ENCODE peak calls at places on chromosomes 7 and 10, in four cellular contexts. One of them, this sample, is unnamed.

GRCh38 chr10:122688293-122688989 is 11.2 kb downstream of the C10orf120 start:
- DNase-seq in heart right ventricle: no peak
- DNase-seq in HepG2: no peak
- DNase-seq in GM23248: peak; percentile 19
- DNase-seq in this sample: no peak

GRCh38 chr7:112267944-112268691 is 61.6 kb downstream of the ZNF277 start:
- DNase-seq in HepG2: no peak
- DNase-seq in heart right ventricle: no peak
- DNase-seq in GM23248: no peak
- DNase-seq in this sample: no peak

GRCh38 chr10:95788830-95789229 is 32.9 kb downstream of the ENTPD1 start:
- DNase-seq in heart right ventricle: no peak
- DNase-seq in HepG2: no peak
- DNase-seq in GM23248: peak; percentile 65
- DNase-seq in this sample: no peak

GRCh38 chr10:93954299-93954698 is 39.4 kb upstream of the PLCE1 start:
- DNase-seq in GM23248: no peak
- DNase-seq in HepG2: no peak
- DNase-seq in heart right ventricle: no peak
- DNase-seq in this sample: no peak

GRCh38 chr7:156999611-157000046 is 10.8 kb downstream of the MNX1 start:
- DNase-seq in GM23248: no peak
- DNase-seq in HepG2: no peak
- DNase-seq in heart right ventricle: no peak
- DNase-seq in this sample: no peak

GRCh38 chr10:103739039-103739764 is 116.2 kb downstream of the SH3PXD2A start:
- DNase-seq in HepG2: no peak
- DNase-seq in GM23248: peak; percentile 95
- DNase-seq in heart right ventricle: no peak
- DNase-seq in this sample: no peak

GRCh38 chr7:86768967-86769760 is 125.5 kb downstream of the GRM3 start:
- DNase-seq in heart right ventricle: no peak
- DNase-seq in HepG2: no peak
- DNase-seq in GM23248: no peak
- DNase-seq in this sample: no peak

GRCh38 chr10:129334326-129334725 is 132.7 kb upstream of the MGMT start:
- DNase-seq in HepG2: no peak
- DNase-seq in GM23248: no peak
- DNase-seq in heart right ventricle: no peak
- DNase-seq in this sample: no peak

GRCh38 chr10:133457100-133457841 is 3.5 kb downstream of the SCART1 start:
- DNase-seq in heart right ventricle: no peak
- DNase-seq in HepG2: no peak
- DNase-seq in GM23248: no peak
- DNase-seq in this sample: no peak

GRCh38 chr7:156544199-156544598 is 96.4 kb upstream of the RNF32 start:
- DNase-seq in heart right ventricle: no peak
- DNase-seq in HepG2: no peak
- DNase-seq in GM23248: no peak
- DNase-seq in this sample: no peak

GRCh38 chr10:5609952-5610616 is 56.3 kb downstream of the ASB13 start:
- DNase-seq in HepG2: no peak
- DNase-seq in heart right ventricle: no peak
- DNase-seq in GM23248: peak; percentile 51
- DNase-seq in this sample: no peak

GRCh38 chr10:62426086-62426485 is 51.9 kb downstream of the ZNF365 start:
- DNase-seq in HepG2: no peak
- DNase-seq in heart right ventricle: no peak
- DNase-seq in GM23248: peak; percentile 62
- DNase-seq in this sample: no peak

GRCh38 chr10:118444016-118444415 is 101.9 kb upstream of the FAM204A start:
- DNase-seq in heart right ventricle: no peak
- DNase-seq in HepG2: no peak
- DNase-seq in GM23248: no peak
- DNase-seq in this sample: no peak

GRCh38 chr10:47164126-47164799 is 135.7 kb upstream of the GDF10 start:
- DNase-seq in heart right ventricle: no peak
- DNase-seq in GM23248: peak; percentile 75
- DNase-seq in HepG2: no peak
- DNase-seq in this sample: no peak

GRCh38 chr7:44976040-44976745 is 2.6 kb downstream of the MYO1G start:
- DNase-seq in heart right ventricle: no peak
- DNase-seq in GM23248: no peak
- DNase-seq in HepG2: no peak
- DNase-seq in this sample: no peak

GRCh38 chr10:48282829-48283228 is 8.3 kb upstream of the FRMPD2 start:
- DNase-seq in heart right ventricle: no peak
- DNase-seq in GM23248: no peak
- DNase-seq in HepG2: no peak
- DNase-seq in this sample: no peak

GRCh38 chr10:76191371-76191770 is 759.9 kb downstream of the LRMDA start:
- DNase-seq in heart right ventricle: no peak
- DNase-seq in HepG2: no peak
- DNase-seq in GM23248: no peak
- DNase-seq in this sample: no peak

GRCh38 chr7:20438665-20439376 is 108.1 kb downstream of the ITGB8 start:
- DNase-seq in heart right ventricle: no peak
- DNase-seq in GM23248: no peak
- DNase-seq in HepG2: no peak
- DNase-seq in this sample: no peak

GRCh38 chr10:21261705-21262285 is 263.7 kb downstream of the SKIDA1 start:
- DNase-seq in GM23248: no peak
- DNase-seq in heart right ventricle: no peak
- DNase-seq in HepG2: no peak
- DNase-seq in this sample: no peak

GRCh38 chr7:96495751-96496216 is 173.9 kb upstream of the SLC25A13 start:
- DNase-seq in GM23248: no peak
- DNase-seq in HepG2: no peak
- DNase-seq in heart right ventricle: no peak
- DNase-seq in this sample: no peak

GRCh38 chr7:91784469-91784868 is 96.0 kb downstream of the MTERF1 start:
- DNase-seq in HepG2: no peak
- DNase-seq in heart right ventricle: no peak
- DNase-seq in GM23248: peak; percentile 86
- DNase-seq in this sample: no peak

GRCh38 chr7:34807548-34808340 is 149.7 kb downstream of the NPSR1 start:
- DNase-seq in HepG2: no peak
- DNase-seq in GM23248: no peak
- DNase-seq in heart right ventricle: no peak
- DNase-seq in this sample: no peak

GRCh38 chr10:71762324-71762723 is 11.0 kb downstream of the VSIR start:
- DNase-seq in GM23248: no peak
- DNase-seq in HepG2: no peak
- DNase-seq in heart right ventricle: no peak
- DNase-seq in this sample: no peak

DNA sequence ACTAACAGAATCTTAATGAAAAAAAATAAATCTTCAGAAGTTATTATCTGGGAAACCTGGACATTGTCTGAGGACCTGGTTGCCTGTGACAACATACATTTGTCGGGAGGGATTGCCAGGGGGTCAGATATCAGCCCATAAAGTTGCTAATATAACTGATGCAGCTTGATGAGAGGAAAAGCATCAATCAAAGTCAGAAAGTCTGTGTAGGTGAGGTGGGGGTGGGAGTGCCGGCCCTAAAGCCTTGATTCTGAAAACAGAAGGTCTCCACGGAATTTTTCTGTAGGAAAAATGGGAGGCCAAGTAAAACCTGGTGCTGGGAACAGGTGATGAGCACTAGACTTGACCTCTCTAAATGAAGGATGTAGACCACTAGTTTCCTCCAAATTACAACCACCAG is 281.8 kb downstream of the FGFR2 start:
- DNase-seq in HepG2: no peak
- DNase-seq in GM23248: no peak
- DNase-seq in heart right ventricle: no peak
- DNase-seq in this sample: no peak
- H3K4me1 ChIP-seq in HepG2: no peaks in the 10 kb centered on the region
- H3K4me1 ChIP-seq in GM23248: no peaks in the 10 kb centered on the region
- H3K4me1 ChIP-seq in heart right ventricle: no peaks in the 10 kb centered on the region
- H3K4me1 ChIP-seq in this sample: peaks cover 14% of the 10 kb centered on the region

GRCh38 chr10:12628964-12629766 is 279.8 kb downstream of the CAMK1D start:
- DNase-seq in heart right ventricle: no peak
- DNase-seq in GM23248: no peak
- DNase-seq in HepG2: no peak
- DNase-seq in this sample: peak; percentile 78
- H3K4me3 ChIP-seq in heart right ventricle: no peak overlapping the region
- H3K4me3 ChIP-seq in GM23248: no peak overlapping the region
- H3K4me3 ChIP-seq in HepG2: no peak overlapping the region
- H3K4me3 ChIP-seq in this sample: peak overlapping the region; percentile 7

DNA sequence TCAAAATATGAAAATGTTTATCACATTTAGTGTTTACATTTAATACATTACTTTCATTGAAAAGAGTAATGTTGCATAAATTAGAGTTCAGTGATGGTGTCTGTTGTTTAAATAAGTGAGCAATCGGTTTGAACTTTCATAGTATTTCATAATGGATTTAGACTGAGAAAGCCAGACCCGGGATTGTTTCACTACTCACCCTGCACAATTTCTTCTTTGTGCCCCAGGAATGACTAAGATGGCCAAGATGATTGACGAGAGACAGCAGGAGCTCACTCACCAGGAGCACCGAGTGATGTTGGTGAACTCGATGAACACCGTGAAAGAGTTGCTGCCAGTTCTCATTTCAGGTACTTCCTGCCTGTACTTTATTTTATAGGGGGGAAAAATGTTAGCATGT is 74.6 kb downstream of the VCL start:
- DNase-seq in HepG2: no peak
- DNase-seq in heart right ventricle: no peak
- DNase-seq in GM23248: peak; percentile 66
- DNase-seq in this sample: no peak
- H3K36me3 ChIP-seq in HepG2: peaks cover 6% of the 10 kb centered on the region
- H3K36me3 ChIP-seq in heart right ventricle: no peaks in the 10 kb centered on the region
- H3K36me3 ChIP-seq in GM23248: peaks cover 41% of the 10 kb centered on the region
- H3K36me3 ChIP-seq in this sample: peaks cover 50% of the 10 kb centered on the region

GRCh38 chr10:14583967-14584366 is 190.7 kb downstream of the FAM107B start:
- DNase-seq in GM23248: no peak
- DNase-seq in HepG2: no peak
- DNase-seq in heart right ventricle: no peak
- DNase-seq in this sample: no peak
- H3K4me1 ChIP-seq in GM23248: peaks cover 16% of the 10 kb centered on the region
- H3K4me1 ChIP-seq in HepG2: peaks cover 83% of the 10 kb centered on the region
- H3K4me1 ChIP-seq in heart right ventricle: peaks cover 12% of the 10 kb centered on the region
- H3K4me1 ChIP-seq in this sample: peaks cover 2% of the 10 kb centered on the region